ENCODE peak calls at places on chromosomes 12 and 14, in five cellular contexts. R, U, N, O and C are unnamed samples.

GRCh38 chr12:53676715-53677611 is 1.1 kb upstream of the ATP5MC2 start:
- DNase-seq in U (no peak), R (no peak), O (no peak), N (no peak), C (no peak)

GRCh38 chr12:12946686-12947355 is 5.1 kb downstream of the GPRC5D start:
- DNase-seq in N (no peak), R (no peak), U (peak), O (no peak), C (no peak)

GRCh38 chr12:89706551-89707348 is 1.9 kb downstream of the ATP2B1 start:
- DNase-seq in R (no peak), O (peak), U (no peak), N (no peak), C (no peak)

GRCh38 chr12:55057466-55057865 is 37.7 kb downstream of the NEUROD4 start:
- DNase-seq in R (no peak), N (no peak), O (no peak), U (no peak), C (no peak)

GRCh38 chr12:96094201-96094600 is 58.8 kb upstream of the LTA4H start:
- DNase-seq in U (no peak), O (no peak), N (no peak), R (no peak), C (peak)

GRCh38 chr12:89352242-89352491 is 134 bp downstream of the DUSP6 start:
- DNase-seq in N (no peak), O (no peak), R (no peak), U (no peak), C (no peak)

GRCh38 chr12:48865141-48865440 is 579 bp downstream of the RND1 start:
- DNase-seq in N (no peak), U (no peak), R (no peak), O (no peak), C (no peak)

GRCh38 chr12:67623259-67623658 is 25.3 kb upstream of the DYRK2 start:
- DNase-seq in R (no peak), O (no peak), N (no peak), U (no peak), C (no peak)

GRCh38 chr14:93743270-93744060 is 44.8 kb downstream of the PRIMA1 start:
- DNase-seq in O (no peak), U (no peak), N (no peak), R (no peak), C (no peak)

GRCh38 chr14:99181246-99181645 is 90.8 kb downstream of the BCL11B start:
- DNase-seq in U (no peak), O (no peak), R (no peak), N (no peak), C (no peak)

GRCh38 chr14:81172881-81173280 is 47.9 kb downstream of the GTF2A1 start:
- DNase-seq in O (no peak), U (no peak), R (no peak), N (no peak), C (no peak)

GRCh38 chr12:117854339-117855012 is 114.3 kb downstream of the KSR2 start:
- DNase-seq in O (peak), U (peak), R (peak), N (no peak), C (peak)

GRCh38 chr14:52895000-52895399 is 55.9 kb downstream of the FERMT2 start:
- DNase-seq in U (no peak), R (no peak), O (no peak), N (no peak), C (no peak)

GRCh38 chr12:47071241-47071852 is 8.1 kb upstream of the PCED1B start:
- DNase-seq in N (no peak), O (no peak), R (peak), U (peak), C (no peak)

GRCh38 chr12:78612224-78612623 is 252.3 kb upstream of the SYT1 start:
- DNase-seq in U (no peak), N (no peak), O (no peak), R (no peak), C (no peak)

GRCh38 chr12:109905301-109905700 is 5.2 kb downstream of the TCHP start:
- DNase-seq in U (no peak), O (no peak), R (no peak), N (no peak), C (no peak)

GRCh38 chr12:50514526-50515276 is 9.9 kb downstream of the DIP2B start:
- DNase-seq in N (no peak), O (no peak), R (no peak), U (no peak), C (peak)

GRCh38 chr14:35369701-35370191 is 34.8 kb downstream of the NFKBIA start:
- DNase-seq in O (no peak), N (no peak), U (no peak), R (no peak), C (no peak)

GRCh38 chr14:58912799-58913432 is 275.2 kb downstream of the DACT1 start:
- DNase-seq in N (no peak), R (no peak), O (no peak), U (no peak), C (no peak)

GRCh38 chr12:88471641-88472040 is 108.6 kb downstream of the KITLG start:
- DNase-seq in N (no peak), R (no peak), O (no peak), U (no peak), C (no peak)

GRCh38 chr14:46198676-46199075 is 452.9 kb downstream of the RPL10L start:
- DNase-seq in N (no peak), U (no peak), O (no peak), R (no peak), C (no peak)

GRCh38 chr12:85405781-85406522 is 125.9 kb downstream of the ALX1 start:
- DNase-seq in O (no peak), U (no peak), R (no peak), N (no peak), C (no peak)

GRCh38 chr12:89280833-89281533 is 71.3 kb downstream of the DUSP6 start:
- DNase-seq in N (no peak), U (no peak), O (no peak), R (no peak), C (peak)

GRCh38 chr12:125013816-125014442 is 20.5 kb downstream of the BRI3BP start:
- DNase-seq in N (no peak), U (no peak), R (no peak), O (no peak), C (no peak)

GRCh38 chr12:53380797-53381738 is 1.1 kb downstream of the SP1 start:
- DNase-seq in N (no peak), O (no peak), R (no peak), U (no peak), C (peak)

GRCh38 chr12:62215506-62215905 is 44.7 kb upstream of the USP15 start:
- DNase-seq in R (no peak), U (no peak), O (no peak), N (no peak), C (peak)
- TF ChIP-seq REST in R (no peak), U (no peak), O (no peak), N (no peak), C (no peak)

DNA sequence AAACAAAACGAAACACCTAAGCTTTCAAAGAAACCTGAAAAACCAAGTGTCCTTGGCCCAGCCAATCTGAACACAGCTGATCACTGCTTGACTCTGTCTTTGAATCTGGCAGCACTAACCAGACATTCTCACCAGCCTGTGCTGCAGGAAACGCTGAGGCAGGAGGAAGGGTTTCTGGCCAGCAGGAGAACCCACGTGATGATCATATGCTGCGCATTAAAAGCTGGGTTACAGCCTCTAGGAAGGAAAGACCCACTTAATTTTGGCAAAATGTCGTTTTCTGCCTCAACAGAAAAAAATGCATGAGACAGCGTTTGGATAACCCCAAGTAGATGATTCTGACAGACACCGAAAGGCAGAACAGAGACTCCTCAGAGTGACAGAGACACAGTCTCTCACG is 9.8 kb downstream of the APPL2 start:
- DNase-seq in R (no peak), U (no peak), N (no peak), O (peak), C (no peak)
- TF ChIP-seq GABPA in R (no peak), U (no peak), N (no peak), O (no peak), C (no peak)

GRCh38 chr12:7994731-7995205 is 37.7 kb upstream of the FOXJ2 start:
- DNase-seq in U (no peak), R (no peak), O (no peak), N (no peak), C (no peak)
- H3K4me3 ChIP-seq in U (no peak), R (no peak), O (peak), N (no peak), C (no peak)

DNA sequence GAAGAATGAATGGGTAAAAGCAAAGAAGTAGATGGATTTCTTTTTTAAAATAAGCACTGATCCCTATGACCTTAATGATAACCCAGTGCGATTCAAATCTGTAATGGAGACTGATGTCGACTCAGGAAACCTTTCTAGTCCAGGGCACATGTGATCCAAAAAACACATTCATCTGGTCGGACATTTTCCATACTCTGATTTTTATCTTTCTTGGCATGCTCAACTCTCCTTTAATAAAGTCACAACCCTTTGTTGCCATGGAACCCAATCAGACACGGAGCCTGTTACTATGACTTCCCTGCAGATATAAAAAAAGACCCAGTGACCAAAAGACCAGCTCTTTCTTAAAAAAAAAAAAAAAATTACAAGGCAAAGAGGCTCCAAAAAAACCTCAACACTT is 27.9 kb downstream of the TMCC3 start:
- DNase-seq in O (peak), N (no peak), U (no peak), R (no peak), C (no peak)
- TF ChIP-seq REST in O (no peak), N (no peak), U (no peak), R (no peak), C (no peak)

DNA sequence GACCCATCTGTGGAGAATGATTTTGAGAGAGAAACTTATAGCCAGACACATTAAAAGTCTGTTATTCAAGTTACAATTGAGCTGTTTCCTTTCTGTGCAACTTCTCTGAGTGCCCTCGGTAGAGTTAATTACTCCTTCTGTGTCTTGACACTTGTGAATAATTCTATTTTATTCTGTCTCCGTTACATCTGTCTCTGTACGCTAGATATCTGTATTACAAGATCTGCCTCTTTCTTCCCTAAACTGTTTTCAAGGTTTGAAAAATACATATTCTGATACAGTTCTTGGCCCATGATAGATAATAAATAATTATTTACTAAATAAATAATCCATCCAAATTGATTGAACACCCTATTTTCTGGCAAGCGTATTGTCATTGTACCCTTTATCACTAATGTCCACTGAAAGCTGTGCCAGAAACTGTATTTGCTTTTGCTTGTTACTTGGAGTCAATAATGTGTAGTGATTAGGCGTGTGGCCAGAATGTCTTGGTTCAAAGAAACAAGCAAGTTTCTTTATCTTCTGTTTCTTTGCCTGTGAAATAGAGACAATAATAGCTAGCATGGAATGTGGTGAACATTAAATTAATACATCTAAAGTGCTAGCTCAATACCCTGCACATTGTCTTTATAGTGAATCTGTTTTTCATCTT is 40.1 kb downstream of the FRS2 start:
- DNase-seq in O (no peak), U (no peak), R (no peak), N (no peak), C (no peak)
- TF ChIP-seq GABPA in O (no peak), U (no peak), R (no peak), N (no peak), C (no peak)

GRCh38 chr12:116389990-116390655 is 112.6 kb upstream of the MED13L start:
- DNase-seq in U (no peak), N (no peak), O (no peak), R (no peak), C (no peak)
- H3K4me3 ChIP-seq in U (no peak), N (no peak), O (no peak), R (no peak), C (no peak)

DNA sequence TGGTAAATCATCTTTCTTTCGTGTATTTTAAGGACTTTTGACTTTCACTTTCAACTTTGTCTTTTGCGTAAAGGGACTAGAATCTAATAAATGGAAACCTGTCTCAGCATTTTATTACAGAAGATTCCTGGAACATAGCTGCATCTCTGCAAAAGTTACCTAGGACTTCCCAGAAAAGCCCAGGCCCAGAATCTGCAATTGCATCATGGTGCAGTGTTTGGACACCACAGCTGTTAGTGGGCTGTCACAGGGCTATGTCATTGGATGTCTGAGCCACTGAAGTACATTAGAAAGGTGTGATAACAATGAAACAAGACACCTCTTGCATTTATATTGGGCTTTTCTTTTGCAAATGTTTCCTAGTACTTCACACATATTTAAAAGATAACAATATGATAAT is 199.9 kb upstream of the IGF1 start:
- DNase-seq in N (no peak), U (no peak), O (no peak), R (no peak), C (no peak)
- TF ChIP-seq REST in N (no peak), U (no peak), O (no peak), R (no peak), C (no peak)